ENCODE peak calls at places on chromosome 17, in ten cellular contexts. V is ovary, H is tibial nerve, U is sigmoid colon, L is K562, G is stomach, O is A549, Y is transverse colon, F is H1, K is upper lobe of left lung. Q is an unnamed sample.

GRCh38 chr17:78300962-78301820 is 58.7 kb downstream of the SOCS3 start:
- DNase-seq in U (no peak), V (no peak), O (peak; percentile 39), K (no peak), Y (no peak), H (no peak), L (no peak), F (no peak), G (no peak), Q (no peak)

GRCh38 chr17:29195465-29196081 is 15.4 kb upstream of the MYO18A start:
- DNase-seq in H (no peak), K (no peak), L (no peak), U (no peak), Y (no peak), F (no peak), V (no peak), G (no peak), O (no peak), Q (no peak)

GRCh38 chr17:72666519-72666874 is 426.0 kb downstream of the SLC39A11 start:
- DNase-seq in U (no peak), F (no peak), Y (no peak), V (no peak), L (no peak), H (no peak), O (no peak), K (no peak), G (no peak), Q (no peak)

GRCh38 chr17:82930924-82931695 is 91.3 kb upstream of the ZNF750 start:
- DNase-seq in U (peak; percentile 59), G (peak; percentile 17), Y (peak; percentile 4), K (peak; percentile 69), F (no peak), V (peak; percentile 19), L (no peak), O (no peak), H (no peak), Q (no peak)

GRCh38 chr17:35341465-35341992 is 31.9 kb downstream of the SLFN11 start:
- DNase-seq in K (no peak), U (no peak), O (no peak), H (no peak), Y (no peak), V (no peak), G (no peak), L (no peak), F (no peak), Q (no peak)

GRCh38 chr17:80361495-80362220 is 53.3 kb upstream of the ENDOV start:
- DNase-seq in Y (no peak), O (peak; percentile 52), F (peak; percentile 83), V (peak; percentile 33), G (no peak), H (no peak), K (no peak), L (peak; percentile 37), U (peak; percentile 53), Q (peak; percentile 31)

GRCh38 chr17:38606646-38607611 is 1.2 kb upstream of the SRCIN1 start:
- DNase-seq in Y (no peak), H (no peak), K (no peak), G (peak; percentile 49), L (no peak), F (no peak), O (no peak), U (peak; percentile 88), V (no peak), Q (no peak)

GRCh38 chr17:66432996-66433556 is 130.7 kb downstream of the PRKCA start:
- DNase-seq in F (no peak), K (peak; percentile 64), H (no peak), O (no peak), L (no peak), G (no peak), V (no peak), U (no peak), Y (no peak), Q (no peak)

GRCh38 chr17:55458287-55458900 is 36.8 kb upstream of the MMD start:
- DNase-seq in F (no peak), L (no peak), U (no peak), V (no peak), O (no peak), H (no peak), K (peak; percentile 54), G (no peak), Y (no peak), Q (no peak)

DNA sequence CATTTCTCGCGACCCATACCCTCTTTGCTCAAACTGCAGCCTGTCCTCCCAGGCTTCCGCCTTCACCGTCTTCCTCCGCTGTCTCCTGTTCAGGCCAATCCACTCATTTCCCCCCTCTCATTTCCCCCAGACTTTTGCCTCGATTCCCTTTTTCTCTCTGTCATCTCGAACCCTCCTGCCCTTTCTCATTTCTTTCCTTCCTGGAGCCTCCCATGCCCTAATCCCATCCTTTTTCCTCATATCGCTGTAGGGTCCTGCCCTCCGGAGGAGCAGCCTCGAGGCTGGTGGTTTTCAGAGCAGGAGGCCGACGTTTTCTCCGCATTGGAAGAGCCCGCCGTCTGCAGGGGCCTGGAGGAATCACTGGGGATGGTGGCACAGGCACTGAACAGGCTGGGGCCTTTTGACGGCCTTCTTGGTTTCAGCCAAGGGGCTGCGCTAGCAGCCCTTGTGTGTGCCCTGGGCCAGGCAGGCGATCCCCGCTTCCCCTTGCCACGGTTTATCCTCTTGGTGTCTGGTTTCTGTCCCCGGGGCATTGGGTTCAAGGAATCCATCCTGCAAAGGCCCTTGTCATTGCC is 620 bp downstream of the OVCA2 start:
- DNase-seq in V (no peak), G (no peak), K (no peak), L (peak; percentile 49), O (peak; percentile 61), F (no peak), H (no peak), U (no peak), Y (no peak), Q (no peak)
- TF ChIP-seq EP300 in V (no peak), G (no peak), K (no peak), L (no peak), O (no peak), F (no peak), H (no peak), U (no peak), Y (no peak), Q (no peak)

GRCh38 chr17:42389135-42389417 is 834 bp upstream of the STAT3 start:
- DNase-seq in L (peak; percentile 57), Y (no peak), O (no peak), G (no peak), F (no peak), U (no peak), K (no peak), H (no peak), V (no peak), Q (no peak)

GRCh38 chr17:42389902-42390301 is 1.7 kb upstream of the STAT3 start:
- DNase-seq in Y (no peak), U (peak; percentile 46), V (no peak), L (no peak), F (no peak), K (no peak), O (no peak), G (no peak), H (no peak), Q (peak; percentile 59)

GRCh38 chr17:42387221-42387657 is 1.0 kb downstream of the STAT3 start:
- DNase-seq in U (peak; percentile 58), O (no peak), L (peak; percentile 49), G (no peak), V (no peak), F (no peak), H (no peak), Y (no peak), K (no peak), Q (peak; percentile 35)

GRCh38 chr17:42387663-42388380 is 420 bp downstream of the STAT3 start:
- DNase-seq in K (peak; percentile 91), O (no peak), G (peak; percentile 65), V (peak; percentile 56), H (no peak), L (peak; percentile 40), U (peak; percentile 80), Y (peak; percentile 69), F (peak; percentile 80), Q (peak; percentile 82)

GRCh38 chr17:42388381-42389134 is at the start of gene STAT3:
- DNase-seq in H (peak; percentile 100), F (peak; percentile 100), O (peak; percentile 100), Y (peak; percentile 100), G (peak; percentile 100), K (peak; percentile 97), V (peak; percentile 100), L (peak; percentile 100), U (peak; percentile 100), Q (peak; percentile 100)
- TF ChIP-seq POLR2A in H (peak; percentile 98), F (peak; percentile 13), O (peak; percentile 81), Y (peak; percentile 95), G (peak; percentile 93), K (peak; percentile 98), V (peak; percentile 95), L (peak; percentile 81), U (peak; percentile 95), Q (peak; percentile 96)

DNA sequence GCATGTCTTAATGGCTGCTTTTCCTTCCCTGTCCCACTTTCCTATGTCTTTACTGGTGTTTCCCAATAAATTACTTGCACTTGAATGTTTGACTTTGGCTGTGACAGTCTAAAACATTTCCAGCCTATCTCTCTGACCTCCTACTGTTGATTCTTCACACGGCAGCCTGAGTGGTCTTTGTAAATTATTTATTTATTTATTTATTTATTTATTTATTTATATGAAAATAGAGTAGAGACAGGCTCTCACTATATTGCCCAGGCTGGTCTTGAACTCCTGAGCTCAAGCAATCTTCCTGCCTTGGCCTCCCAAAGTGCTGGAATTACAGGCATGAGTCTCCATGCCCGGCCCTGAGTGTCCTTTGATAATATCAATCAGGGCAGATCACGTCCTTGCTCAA is 28.4 kb upstream of the LYRM9 start:
- DNase-seq in K (no peak), V (no peak), F (no peak), L (no peak), G (no peak), Y (no peak), O (no peak), U (no peak), H (no peak), Q (no peak)
- TF ChIP-seq EP300 in K (no peak), V (no peak), F (no peak), L (no peak), G (no peak), Y (no peak), O (no peak), U (no peak), H (no peak), Q (no peak)

GRCh38 chr17:21459536-21459935 is 83.4 kb downstream of the KCNJ12 start:
- DNase-seq in K (no peak), F (no peak), H (no peak), O (no peak), G (no peak), L (no peak), V (no peak), Y (no peak), U (no peak), Q (no peak)

GRCh38 chr17:21463204-21463661 is 87.1 kb downstream of the KCNJ12 start:
- DNase-seq in O (no peak), U (no peak), Y (no peak), V (no peak), G (no peak), L (peak; percentile 11), H (no peak), K (no peak), F (no peak), Q (no peak)

GRCh38 chr17:21462259-21462658 is 86.1 kb downstream of the KCNJ12 start:
- DNase-seq in G (no peak), K (no peak), O (no peak), U (no peak), F (no peak), L (no peak), V (no peak), H (no peak), Y (no peak), Q (no peak)

GRCh38 chr17:21458036-21458435 is 81.9 kb downstream of the KCNJ12 start:
- DNase-seq in K (no peak), Y (no peak), G (no peak), F (no peak), H (no peak), V (no peak), L (no peak), O (no peak), U (no peak), Q (no peak)

GRCh38 chr17:21460358-21460757 is 84.2 kb downstream of the KCNJ12 start:
- DNase-seq in L (no peak), F (no peak), V (no peak), O (no peak), Y (no peak), H (peak; percentile 27), U (no peak), K (no peak), G (no peak), Q (no peak)
- TF ChIP-seq POLR2A in L (no peak), F (no peak), V (no peak), O (no peak), Y (no peak), H (no peak), U (no peak), K (no peak), G (no peak), Q (no peak)

Q was measured in suprapubic skin.